ENCODE peak calls at places on chromosomes 1 and 21, in four cellular contexts. Y is stomach, J is spleen, K is IMR-90. C is an unnamed sample.

GRCh38 chr1:103529746-103530145 is 4.2 kb downstream of the RNPC3 start:
- DNase-seq in Y (no peak), J (peak), K (peak), C (peak)

GRCh38 chr1:39688706-39689105 is 2.5 kb downstream of the HPCAL4 start:
- DNase-seq in Y (no peak), J (no peak), K (no peak), C (no peak)

GRCh38 chr21:36381841-36382589 is 3.2 kb upstream of the CHAF1B start:
- DNase-seq in J (no peak), Y (no peak), K (peak), C (no peak)

GRCh38 chr1:33618636-33619035 is 146.2 kb downstream of the ZSCAN20 start:
- DNase-seq in J (no peak), K (no peak), Y (no peak), C (no peak)

GRCh38 chr1:223531742-223532341 is 133.7 kb downstream of the CAPN8 start:
- DNase-seq in Y (peak), K (peak), J (no peak), C (peak)

GRCh38 chr1:110756506-110756905 is 81.8 kb upstream of the KCNA3 start:
- DNase-seq in K (no peak), J (no peak), Y (no peak), C (no peak)

GRCh38 chr1:244414543-244414942 is 37.2 kb downstream of the ADSS2 start:
- DNase-seq in Y (no peak), K (peak), J (no peak), C (no peak)

GRCh38 chr1:234980657-234981396 is 147.8 kb downstream of the TOMM20 start:
- DNase-seq in K (peak), Y (peak), J (peak), C (no peak)

GRCh38 chr1:117210831-117211261 is at the start of gene VTCN1:
- DNase-seq in K (no peak), Y (peak), J (no peak), C (no peak)

GRCh38 chr1:26894263-26894662 is 4.2 kb upstream of the GPN2 start:
- DNase-seq in Y (no peak), K (no peak), J (no peak), C (no peak)

GRCh38 chr1:26890467-26890796 is 349 bp upstream of the GPN2 start:
- DNase-seq in J (no peak), Y (no peak), K (no peak), C (no peak)

GRCh38 chr1:26887125-26887524 is 3.0 kb downstream of the GPN2 start:
- DNase-seq in Y (no peak), K (peak), J (no peak), C (no peak)

DNA sequence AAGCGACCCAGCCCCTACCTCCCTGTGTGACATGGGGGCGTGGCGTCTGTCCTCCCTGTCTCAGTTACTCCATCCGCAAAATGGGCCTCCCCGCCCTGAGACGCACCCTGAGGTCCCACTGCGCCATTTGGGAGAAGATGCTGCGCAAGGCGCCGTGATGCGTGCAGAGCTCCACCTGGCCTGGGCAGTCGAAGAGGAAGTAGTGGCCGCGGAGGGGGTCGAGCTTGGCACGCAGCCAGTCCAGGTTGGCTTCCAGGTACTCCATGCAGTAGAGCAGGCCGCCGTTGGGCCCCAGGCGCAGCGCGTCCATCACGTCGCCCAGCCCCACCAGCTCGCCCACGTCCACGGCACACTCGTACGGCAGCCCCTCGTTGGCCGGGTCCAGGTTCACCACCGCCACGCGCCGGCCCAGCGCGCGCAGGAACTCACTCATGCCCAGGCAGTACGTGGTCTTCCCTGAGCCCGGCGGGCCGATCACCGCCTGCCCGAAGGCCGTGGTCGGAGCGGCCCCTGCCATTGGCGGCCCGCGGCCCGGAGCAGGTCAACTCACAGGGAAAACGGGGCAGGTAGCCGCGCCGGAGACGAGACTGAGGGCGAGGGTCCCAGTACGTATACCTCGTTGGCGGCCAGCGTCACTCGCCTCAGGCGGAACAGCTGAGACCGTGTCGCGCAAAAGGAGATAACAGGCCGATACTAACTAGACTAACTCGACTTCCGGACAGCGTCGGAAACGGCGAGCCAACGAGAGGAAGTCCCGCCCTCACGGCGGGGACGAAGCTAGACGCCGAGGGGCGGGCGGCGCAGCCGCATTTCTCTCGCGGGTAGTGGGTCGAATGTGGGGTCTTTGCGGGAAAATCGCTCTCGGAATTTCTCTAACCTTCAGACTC is at the start of gene GPN2:
- DNase-seq in J (peak), K (peak), Y (peak), C (peak)
- TF ChIP-seq POLR2A in J (no peak), K (peak), Y (no peak), C (peak)

GRCh38 chr1:15756143-15757015 is 2.2 kb upstream of the FBLIM1 start:
- DNase-seq in K (no peak), J (no peak), Y (peak), C (peak)

GRCh38 chr1:15758953-15759661 is 512 bp downstream of the FBLIM1 start:
- DNase-seq in K (no peak), J (no peak), Y (no peak), C (no peak)

GRCh38 chr1:15758537-15758936 is at the start of gene FBLIM1:
- DNase-seq in Y (no peak), J (no peak), K (no peak), C (no peak)

GRCh38 chr1:15757016-15757543 is 1.5 kb upstream of the FBLIM1 start:
- DNase-seq in Y (no peak), K (no peak), J (no peak), C (no peak)

GRCh38 chr1:15757575-15758401 is 807 bp upstream of the FBLIM1 start:
- DNase-seq in J (no peak), K (peak), Y (no peak), C (no peak)
- TF ChIP-seq POLR2A in J (no peak), K (no peak), Y (no peak), C (no peak)

GRCh38 chr1:220300442-220301121 is 28.3 kb upstream of the RAB3GAP2 start:
- DNase-seq in Y (peak), J (no peak), K (peak), C (peak)
- TF ChIP-seq POLR2A in Y (no peak), J (no peak), K (no peak), C (no peak)

GRCh38 chr1:161706483-161707347 is at the start of gene FCRLA:
- DNase-seq in K (peak), J (no peak), Y (no peak), C (peak)
- TF ChIP-seq POLR2A in K (no peak), J (no peak), Y (no peak), C (no peak)

GRCh38 chr1:58785424-58786058 is 1.7 kb upstream of the JUN start:
- DNase-seq in K (peak), J (peak), Y (peak), C (no peak)
- TF ChIP-seq POLR2A in K (no peak), J (no peak), Y (no peak), C (peak)

GRCh38 chr1:68181165-68181556 is 51.2 kb downstream of the WLS start:
- DNase-seq in K (no peak), J (no peak), Y (no peak), C (no peak)

GRCh38 chr1:68188060-68188538 is 44.2 kb downstream of the WLS start:
- DNase-seq in J (no peak), Y (no peak), K (peak), C (no peak)

GRCh38 chr1:68183895-68184294 is 48.4 kb downstream of the WLS start:
- DNase-seq in Y (no peak), K (no peak), J (no peak), C (no peak)

GRCh38 chr1:68188644-68189340 is 43.5 kb downstream of the WLS start:
- DNase-seq in J (no peak), Y (no peak), K (peak), C (no peak)

DNA sequence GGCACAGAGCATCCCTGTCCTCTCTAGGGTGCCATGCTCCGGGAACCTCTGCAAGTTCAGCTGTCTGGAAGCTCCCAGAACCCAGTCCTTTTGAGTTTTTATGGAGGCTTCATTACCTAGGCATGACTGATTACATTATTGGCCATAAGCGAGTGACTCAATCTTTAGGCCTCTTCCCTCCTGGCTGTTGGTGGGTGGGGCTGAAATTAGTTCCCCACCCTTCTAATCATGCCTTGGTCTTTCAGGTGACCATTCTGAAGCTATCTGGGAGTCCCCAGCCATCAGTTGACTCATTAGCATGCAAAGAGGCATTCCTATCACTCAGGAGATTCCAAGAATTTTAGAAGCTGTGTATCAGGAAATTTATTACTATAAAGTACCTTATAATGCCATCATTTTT is 46.6 kb downstream of the WLS start:
- DNase-seq in K (no peak), Y (no peak), J (no peak), C (no peak)
- TF ChIP-seq POLR2A in K (no peak), Y (no peak), J (no peak), C (no peak)

GRCh38 chr1:210373878-210374599 is 45.3 kb downstream of the HHAT start:
- DNase-seq in Y (peak), K (peak), J (no peak), C (peak)
- TF ChIP-seq POLR2A in Y (no peak), K (peak), J (no peak), C (peak)

GRCh38 chr1:36367067-36367466 is 18.7 kb downstream of the STK40 start:
- DNase-seq in Y (no peak), J (peak), K (no peak), C (no peak)

GRCh38 chr1:36369061-36369470 is 16.7 kb downstream of the STK40 start:
- DNase-seq in J (peak), K (peak), Y (peak), C (peak)

GRCh38 chr1:36367798-36368197 is 17.9 kb downstream of the STK40 start:
- DNase-seq in Y (no peak), J (no peak), K (no peak), C (no peak)

GRCh38 chr1:36365310-36365895 is 20.3 kb downstream of the STK40 start:
- DNase-seq in J (no peak), K (peak), Y (no peak), C (no peak)

GRCh38 chr1:36366091-36366661 is 19.5 kb downstream of the STK40 start:
- DNase-seq in J (peak), Y (no peak), K (peak), C (no peak)
- TF ChIP-seq POLR2A in J (no peak), Y (no peak), K (no peak), C (no peak)